ENCODE peak calls at places on chromosomes 5 and 9, in seven cellular contexts. X is Right ventricle myocardium superior, A is aorta, W is GM23338, Y is endothelial cell, C is suprapubic skin, H is NCI-H774. U is an unnamed sample.
A peak's percentile ranks its signal among the peaks of the same experiment; 100 is the strongest.

GRCh38 chr5:135245521-135246499 is 153.2 kb downstream of the MACROH2A1 start:
- DNase-seq in H (no peak), Y (peak; percentile 1), X (no peak), W (no peak), C (peak; percentile 31), A (peak; percentile 51), U (peak; percentile 77)

GRCh38 chr9:97747201-97747965 is 50.2 kb upstream of the XPA start:
- DNase-seq in C (no peak), H (no peak), W (peak; percentile 28), A (no peak), Y (no peak), X (no peak), U (no peak)

GRCh38 chr5:124333295-124333979 is 413.0 kb downstream of the ZNF608 start:
- DNase-seq in H (no peak), X (no peak), Y (no peak), C (no peak), A (no peak), W (no peak), U (no peak)

GRCh38 chr5:158058208-158058607 is 199.3 kb upstream of the CLINT1 start:
- DNase-seq in H (no peak), A (no peak), Y (no peak), C (no peak), X (no peak), W (no peak), U (no peak)

GRCh38 chr9:124259273-124260078 is 1.7 kb downstream of the NEK6 start:
- DNase-seq in X (peak; percentile 78), C (no peak), H (no peak), W (no peak), A (peak; percentile 91), Y (no peak), U (no peak)

GRCh38 chr9:78004478-78005229 is 27.0 kb downstream of the GNAQ start:
- DNase-seq in A (no peak), X (no peak), Y (no peak), H (no peak), W (peak; percentile 37), C (no peak), U (no peak)

GRCh38 chr5:138148811-138149210 is 9.6 kb upstream of the NME5 start:
- DNase-seq in W (no peak), Y (no peak), H (no peak), C (no peak), X (no peak), A (peak; percentile 67), U (no peak)

GRCh38 chr9:136138566-136138965 is 19.9 kb upstream of the TMEM250 start:
- DNase-seq in H (peak; percentile 80), C (no peak), A (peak; percentile 40), Y (peak; percentile 54), X (no peak), W (peak; percentile 97), U (no peak)

U was measured in CD14-positive monocyte.